ENCODE peak calls at places on chromosomes 12 and 14, in eight cellular contexts. D, X, R, H, Q, G, F and N are unnamed samples.

GRCh38 chr14:76917759-76918175 is 91.6 kb downstream of the LRRC74A start:
- DNase-seq in R (no peak), D (peak; percentile 40), F (no peak), X (no peak), Q (no peak), G (no peak), H (peak; percentile 66), N (no peak)

GRCh38 chr14:59139324-59139723 is 49.1 kb upstream of the DAAM1 start:
- DNase-seq in F (no peak), R (no peak), D (no peak), X (no peak), G (no peak), H (no peak), Q (no peak), N (no peak)

GRCh38 chr12:30448038-30448437 is 247.6 kb downstream of the IPO8 start:
- DNase-seq in Q (no peak), X (no peak), R (no peak), D (no peak), G (no peak), H (no peak), F (no peak), N (no peak)

GRCh38 chr12:72271401-72271740 is 799 bp upstream of the TRHDE start:
- DNase-seq in F (no peak), X (peak; percentile 0), D (peak; percentile 47), H (no peak), G (no peak), Q (peak; percentile 83), R (no peak), N (no peak)

GRCh38 chr14:85205875-85206274 is 324.1 kb upstream of the FLRT2 start:
- DNase-seq in G (no peak), X (no peak), D (no peak), F (no peak), H (no peak), R (no peak), Q (no peak), N (no peak)

GRCh38 chr14:93759781-93760307 is 28.4 kb downstream of the PRIMA1 start:
- DNase-seq in X (no peak), D (peak; percentile 57), G (no peak), H (no peak), F (no peak), Q (no peak), R (no peak), N (no peak)

GRCh38 chr12:53067074-53067992 is 11.9 kb downstream of the SPRYD3 start:
- DNase-seq in H (no peak), F (no peak), G (no peak), X (no peak), R (no peak), D (no peak), Q (no peak), N (no peak)

GRCh38 chr12:11797317-11797913 is 147.9 kb downstream of the ETV6 start:
- DNase-seq in F (no peak), G (no peak), R (no peak), H (no peak), Q (no peak), X (peak; percentile 27), D (no peak), N (no peak)

GRCh38 chr14:73008501-73008900 is 18.4 kb downstream of the ZFYVE1 start:
- DNase-seq in R (no peak), H (peak; percentile 96), F (no peak), G (no peak), Q (no peak), X (no peak), D (no peak), N (no peak)

GRCh38 chr14:64444984-64445845 is 20.1 kb upstream of the AKAP5 start:
- DNase-seq in H (peak; percentile 83), R (peak; percentile 29), G (no peak), Q (no peak), F (no peak), D (peak; percentile 39), X (peak; percentile 82), N (peak; percentile 13)

GRCh38 chr12:193282-193681 is 20.7 kb downstream of the SLC6A12 start:
- DNase-seq in H (no peak), R (no peak), G (no peak), Q (no peak), F (no peak), D (peak; percentile 47), X (peak; percentile 49), N (no peak)

GRCh38 chr12:26441434-26441833 is 246.1 kb downstream of the SSPN start:
- DNase-seq in F (no peak), G (no peak), R (no peak), Q (no peak), D (no peak), H (no peak), X (no peak), N (no peak)

GRCh38 chr12:120257041-120257821 is 8.3 kb downstream of the PXN start:
- DNase-seq in G (no peak), H (peak; percentile 80), R (no peak), F (no peak), X (peak; percentile 97), D (peak; percentile 46), Q (peak; percentile 71), N (no peak)

GRCh38 chr14:94646481-94646880 is 34.3 kb downstream of the SERPINA3 start:
- DNase-seq in F (peak; percentile 40), R (no peak), G (no peak), X (no peak), Q (no peak), H (peak; percentile 42), D (peak; percentile 37), N (no peak)

GRCh38 chr14:53356361-53357150 is 203.4 kb upstream of the DDHD1 start:
- DNase-seq in X (no peak), F (no peak), H (no peak), G (no peak), D (no peak), R (no peak), Q (no peak), N (no peak)

GRCh38 chr12:53561590-53561953 is 54.3 kb upstream of the NPFF start:
- DNase-seq in D (no peak), R (no peak), H (peak; percentile 96), X (peak; percentile 88), G (no peak), F (peak; percentile 56), Q (no peak), N (no peak)

GRCh38 chr14:84857571-84857970 is 672.4 kb upstream of the FLRT2 start:
- DNase-seq in X (no peak), D (no peak), G (no peak), Q (no peak), R (no peak), H (no peak), F (no peak), N (no peak)

GRCh38 chr12:83157604-83158003 is 470.9 kb downstream of the TMTC2 start:
- DNase-seq in Q (no peak), F (no peak), G (no peak), R (no peak), X (no peak), H (no peak), D (no peak), N (no peak)

GRCh38 chr12:5511256-5511643 is 79.3 kb downstream of the NTF3 start:
- DNase-seq in Q (no peak), G (no peak), D (no peak), X (no peak), R (no peak), F (no peak), H (no peak), N (no peak)

GRCh38 chr14:104700747-104701215 is 11.4 kb downstream of the INF2 start:
- DNase-seq in X (no peak), R (no peak), D (no peak), Q (peak; percentile 56), H (no peak), F (no peak), G (no peak), N (no peak)

GRCh38 chr12:128644664-128645296 is 179.0 kb downstream of the SLC15A4 start:
- DNase-seq in G (no peak), Q (peak; percentile 69), H (no peak), D (peak; percentile 41), X (no peak), F (no peak), R (peak; percentile 3), N (no peak)

GRCh38 chr12:121333747-121334146 is 18.5 kb downstream of the ANAPC5 start:
- DNase-seq in H (no peak), D (no peak), G (no peak), X (no peak), F (no peak), Q (no peak), R (no peak), N (no peak)

GRCh38 chr12:14410177-14410576 is 44.7 kb downstream of the ATF7IP start:
- DNase-seq in Q (no peak), H (no peak), F (no peak), D (no peak), X (no peak), G (no peak), R (no peak), N (no peak)

GRCh38 chr14:51058382-51058781 is 36.5 kb downstream of the TRIM9 start:
- DNase-seq in R (no peak), F (no peak), D (no peak), X (no peak), Q (no peak), G (no peak), H (no peak), N (no peak)

GRCh38 chr12:53870122-53870521 is 68.5 kb upstream of the HOXC13 start:
- DNase-seq in G (no peak), R (no peak), H (no peak), D (no peak), Q (peak; percentile 36), X (no peak), F (no peak), N (no peak)